ENCODE peak calls at places on chromosomes 4 and X, in ten cellular contexts. One of them, this sample, is unnamed.

GRCh38 chrX:129785160-129785947 is 5.6 kb downstream of the SASH3 start:
- DNase-seq in stimulated activated CD4-positive, alpha-beta T cell treated with anti-CD3 and anti-CD28 coated beads, Interleukin-4, amount 100 ng/mL, for 24 hours: no peak
- DNase-seq in choroid plexus epithelial cell: no peak
- DNase-seq in mucosa of descending colon: no peak
- DNase-seq in NK-92 treated with Interleukin-12 subunit alpha and Interleukin-12 subunit beta, amount 100 ng/mL, for 24 hours: no peak
- DNase-seq in B cell: no peak
- DNase-seq in KG1: no peak
- DNase-seq in activated CD4-positive, alpha-beta T cell treated with anti-CD3 and anti-CD28 coated beads for 36 hours: no peak
- DNase-seq in frontal cortex: no peak
- DNase-seq in upper lobe of right lung: no peak
- DNase-seq in this sample: no peak

GRCh38 chr4:5956285-5957021 is 61.8 kb downstream of the C4orf50 start:
- DNase-seq in stimulated activated CD4-positive, alpha-beta T cell treated with anti-CD3 and anti-CD28 coated beads, Interleukin-4, amount 100 ng/mL, for 24 hours: no peak
- DNase-seq in choroid plexus epithelial cell: no peak
- DNase-seq in mucosa of descending colon: no peak
- DNase-seq in NK-92 treated with Interleukin-12 subunit alpha and Interleukin-12 subunit beta, amount 100 ng/mL, for 24 hours: no peak
- DNase-seq in B cell: no peak
- DNase-seq in KG1: no peak
- DNase-seq in activated CD4-positive, alpha-beta T cell treated with anti-CD3 and anti-CD28 coated beads for 36 hours: no peak
- DNase-seq in frontal cortex: no peak
- DNase-seq in upper lobe of right lung: peak; percentile 66
- DNase-seq in this sample: no peak

GRCh38 chrX:39969099-39969825 is 128.5 kb downstream of the BCOR start:
- DNase-seq in stimulated activated CD4-positive, alpha-beta T cell treated with anti-CD3 and anti-CD28 coated beads, Interleukin-4, amount 100 ng/mL, for 24 hours: peak; percentile 5
- DNase-seq in choroid plexus epithelial cell: peak; percentile 16
- DNase-seq in mucosa of descending colon: no peak
- DNase-seq in NK-92 treated with Interleukin-12 subunit alpha and Interleukin-12 subunit beta, amount 100 ng/mL, for 24 hours: no peak
- DNase-seq in B cell: no peak
- DNase-seq in KG1: no peak
- DNase-seq in activated CD4-positive, alpha-beta T cell treated with anti-CD3 and anti-CD28 coated beads for 36 hours: peak; percentile 37
- DNase-seq in frontal cortex: no peak
- DNase-seq in upper lobe of right lung: no peak
- DNase-seq in this sample: no peak

GRCh38 chr4:129344058-129344457 is 248.1 kb downstream of the C4orf33 start:
- DNase-seq in stimulated activated CD4-positive, alpha-beta T cell treated with anti-CD3 and anti-CD28 coated beads, Interleukin-4, amount 100 ng/mL, for 24 hours: no peak
- DNase-seq in choroid plexus epithelial cell: peak; percentile 76
- DNase-seq in mucosa of descending colon: no peak
- DNase-seq in NK-92 treated with Interleukin-12 subunit alpha and Interleukin-12 subunit beta, amount 100 ng/mL, for 24 hours: peak; percentile 0
- DNase-seq in B cell: no peak
- DNase-seq in KG1: peak; percentile 8
- DNase-seq in activated CD4-positive, alpha-beta T cell treated with anti-CD3 and anti-CD28 coated beads for 36 hours: peak; percentile 16
- DNase-seq in frontal cortex: peak; percentile 5
- DNase-seq in upper lobe of right lung: no peak
- DNase-seq in this sample: no peak

GRCh38 chr4:140152015-140152703 is 1.8 kb downstream of the MAML3 start:
- DNase-seq in stimulated activated CD4-positive, alpha-beta T cell treated with anti-CD3 and anti-CD28 coated beads, Interleukin-4, amount 100 ng/mL, for 24 hours: peak; percentile 73
- DNase-seq in choroid plexus epithelial cell: no peak
- DNase-seq in mucosa of descending colon: peak; percentile 89
- DNase-seq in NK-92 treated with Interleukin-12 subunit alpha and Interleukin-12 subunit beta, amount 100 ng/mL, for 24 hours: peak; percentile 85
- DNase-seq in B cell: peak; percentile 72
- DNase-seq in KG1: peak; percentile 75
- DNase-seq in activated CD4-positive, alpha-beta T cell treated with anti-CD3 and anti-CD28 coated beads for 36 hours: peak; percentile 87
- DNase-seq in frontal cortex: peak; percentile 65
- DNase-seq in upper lobe of right lung: peak; percentile 92
- DNase-seq in this sample: peak; percentile 85

GRCh38 chr4:147843162-147843561 is 111.3 kb downstream of the ARHGAP10 start:
- DNase-seq in stimulated activated CD4-positive, alpha-beta T cell treated with anti-CD3 and anti-CD28 coated beads, Interleukin-4, amount 100 ng/mL, for 24 hours: no peak
- DNase-seq in choroid plexus epithelial cell: no peak
- DNase-seq in mucosa of descending colon: no peak
- DNase-seq in NK-92 treated with Interleukin-12 subunit alpha and Interleukin-12 subunit beta, amount 100 ng/mL, for 24 hours: no peak
- DNase-seq in B cell: no peak
- DNase-seq in KG1: no peak
- DNase-seq in activated CD4-positive, alpha-beta T cell treated with anti-CD3 and anti-CD28 coated beads for 36 hours: peak; percentile 29
- DNase-seq in frontal cortex: no peak
- DNase-seq in upper lobe of right lung: no peak
- DNase-seq in this sample: no peak

GRCh38 chr4:40310225-40310624 is 24.9 kb upstream of the CHRNA9 start:
- DNase-seq in stimulated activated CD4-positive, alpha-beta T cell treated with anti-CD3 and anti-CD28 coated beads, Interleukin-4, amount 100 ng/mL, for 24 hours: no peak
- DNase-seq in choroid plexus epithelial cell: no peak
- DNase-seq in mucosa of descending colon: no peak
- DNase-seq in NK-92 treated with Interleukin-12 subunit alpha and Interleukin-12 subunit beta, amount 100 ng/mL, for 24 hours: no peak
- DNase-seq in B cell: no peak
- DNase-seq in KG1: no peak
- DNase-seq in activated CD4-positive, alpha-beta T cell treated with anti-CD3 and anti-CD28 coated beads for 36 hours: no peak
- DNase-seq in frontal cortex: no peak
- DNase-seq in upper lobe of right lung: no peak
- DNase-seq in this sample: no peak

GRCh38 chr4:124135409-124135813 is 577.1 kb downstream of the ANKRD50 start:
- DNase-seq in stimulated activated CD4-positive, alpha-beta T cell treated with anti-CD3 and anti-CD28 coated beads, Interleukin-4, amount 100 ng/mL, for 24 hours: no peak
- DNase-seq in choroid plexus epithelial cell: peak; percentile 66
- DNase-seq in mucosa of descending colon: no peak
- DNase-seq in NK-92 treated with Interleukin-12 subunit alpha and Interleukin-12 subunit beta, amount 100 ng/mL, for 24 hours: no peak
- DNase-seq in B cell: no peak
- DNase-seq in KG1: no peak
- DNase-seq in activated CD4-positive, alpha-beta T cell treated with anti-CD3 and anti-CD28 coated beads for 36 hours: no peak
- DNase-seq in frontal cortex: no peak
- DNase-seq in upper lobe of right lung: no peak
- DNase-seq in this sample: no peak

GRCh38 chr4:72397314-72397713 is 171.7 kb downstream of the ADAMTS3 start:
- DNase-seq in stimulated activated CD4-positive, alpha-beta T cell treated with anti-CD3 and anti-CD28 coated beads, Interleukin-4, amount 100 ng/mL, for 24 hours: no peak
- DNase-seq in choroid plexus epithelial cell: peak; percentile 61
- DNase-seq in mucosa of descending colon: no peak
- DNase-seq in NK-92 treated with Interleukin-12 subunit alpha and Interleukin-12 subunit beta, amount 100 ng/mL, for 24 hours: no peak
- DNase-seq in B cell: no peak
- DNase-seq in KG1: no peak
- DNase-seq in activated CD4-positive, alpha-beta T cell treated with anti-CD3 and anti-CD28 coated beads for 36 hours: no peak
- DNase-seq in frontal cortex: no peak
- DNase-seq in upper lobe of right lung: peak; percentile 68
- DNase-seq in this sample: peak; percentile 39

GRCh38 chr4:112840061-112840460 is 203.1 kb downstream of the LARP7 start:
- DNase-seq in stimulated activated CD4-positive, alpha-beta T cell treated with anti-CD3 and anti-CD28 coated beads, Interleukin-4, amount 100 ng/mL, for 24 hours: no peak
- DNase-seq in choroid plexus epithelial cell: peak; percentile 6
- DNase-seq in mucosa of descending colon: no peak
- DNase-seq in NK-92 treated with Interleukin-12 subunit alpha and Interleukin-12 subunit beta, amount 100 ng/mL, for 24 hours: no peak
- DNase-seq in B cell: no peak
- DNase-seq in KG1: no peak
- DNase-seq in activated CD4-positive, alpha-beta T cell treated with anti-CD3 and anti-CD28 coated beads for 36 hours: no peak
- DNase-seq in frontal cortex: no peak
- DNase-seq in upper lobe of right lung: no peak
- DNase-seq in this sample: no peak

GRCh38 chr4:104716584-104716983 is 221.9 kb upstream of the CXXC4 start:
- DNase-seq in stimulated activated CD4-positive, alpha-beta T cell treated with anti-CD3 and anti-CD28 coated beads, Interleukin-4, amount 100 ng/mL, for 24 hours: no peak
- DNase-seq in choroid plexus epithelial cell: no peak
- DNase-seq in mucosa of descending colon: no peak
- DNase-seq in NK-92 treated with Interleukin-12 subunit alpha and Interleukin-12 subunit beta, amount 100 ng/mL, for 24 hours: no peak
- DNase-seq in B cell: no peak
- DNase-seq in KG1: no peak
- DNase-seq in activated CD4-positive, alpha-beta T cell treated with anti-CD3 and anti-CD28 coated beads for 36 hours: no peak
- DNase-seq in frontal cortex: no peak
- DNase-seq in upper lobe of right lung: no peak
- DNase-seq in this sample: no peak

GRCh38 chr4:185096032-185096653 is 46.9 kb upstream of the SLC25A4 start:
- DNase-seq in stimulated activated CD4-positive, alpha-beta T cell treated with anti-CD3 and anti-CD28 coated beads, Interleukin-4, amount 100 ng/mL, for 24 hours: peak; percentile 15
- DNase-seq in choroid plexus epithelial cell: peak; percentile 67
- DNase-seq in mucosa of descending colon: no peak
- DNase-seq in NK-92 treated with Interleukin-12 subunit alpha and Interleukin-12 subunit beta, amount 100 ng/mL, for 24 hours: no peak
- DNase-seq in B cell: no peak
- DNase-seq in KG1: no peak
- DNase-seq in activated CD4-positive, alpha-beta T cell treated with anti-CD3 and anti-CD28 coated beads for 36 hours: peak; percentile 41
- DNase-seq in frontal cortex: peak; percentile 43
- DNase-seq in upper lobe of right lung: no peak
- DNase-seq in this sample: no peak

GRCh38 chrX:76454456-76454927 is 27.0 kb downstream of the MAGEE1 start:
- DNase-seq in stimulated activated CD4-positive, alpha-beta T cell treated with anti-CD3 and anti-CD28 coated beads, Interleukin-4, amount 100 ng/mL, for 24 hours: peak; percentile 4
- DNase-seq in choroid plexus epithelial cell: peak; percentile 17
- DNase-seq in mucosa of descending colon: peak; percentile 8
- DNase-seq in NK-92 treated with Interleukin-12 subunit alpha and Interleukin-12 subunit beta, amount 100 ng/mL, for 24 hours: no peak
- DNase-seq in B cell: no peak
- DNase-seq in KG1: no peak
- DNase-seq in activated CD4-positive, alpha-beta T cell treated with anti-CD3 and anti-CD28 coated beads for 36 hours: no peak
- DNase-seq in frontal cortex: no peak
- DNase-seq in upper lobe of right lung: no peak
- DNase-seq in this sample: no peak

GRCh38 chrX:154805696-154806091 is 409 bp upstream of the MPP1 start:
- DNase-seq in stimulated activated CD4-positive, alpha-beta T cell treated with anti-CD3 and anti-CD28 coated beads, Interleukin-4, amount 100 ng/mL, for 24 hours: no peak
- DNase-seq in choroid plexus epithelial cell: peak; percentile 61
- DNase-seq in mucosa of descending colon: no peak
- DNase-seq in NK-92 treated with Interleukin-12 subunit alpha and Interleukin-12 subunit beta, amount 100 ng/mL, for 24 hours: no peak
- DNase-seq in B cell: no peak
- DNase-seq in KG1: no peak
- DNase-seq in activated CD4-positive, alpha-beta T cell treated with anti-CD3 and anti-CD28 coated beads for 36 hours: no peak
- DNase-seq in frontal cortex: no peak
- DNase-seq in upper lobe of right lung: no peak
- DNase-seq in this sample: no peak

GRCh38 chrX:44157858-44158257 is 184.7 kb upstream of the NDP start:
- DNase-seq in stimulated activated CD4-positive, alpha-beta T cell treated with anti-CD3 and anti-CD28 coated beads, Interleukin-4, amount 100 ng/mL, for 24 hours: no peak
- DNase-seq in choroid plexus epithelial cell: no peak
- DNase-seq in mucosa of descending colon: no peak
- DNase-seq in NK-92 treated with Interleukin-12 subunit alpha and Interleukin-12 subunit beta, amount 100 ng/mL, for 24 hours: no peak
- DNase-seq in B cell: no peak
- DNase-seq in KG1: no peak
- DNase-seq in activated CD4-positive, alpha-beta T cell treated with anti-CD3 and anti-CD28 coated beads for 36 hours: no peak
- DNase-seq in frontal cortex: no peak
- DNase-seq in upper lobe of right lung: no peak
- DNase-seq in this sample: no peak

GRCh38 chr4:183201331-183201730 is 102.3 kb downstream of the WWC2 start:
- DNase-seq in stimulated activated CD4-positive, alpha-beta T cell treated with anti-CD3 and anti-CD28 coated beads, Interleukin-4, amount 100 ng/mL, for 24 hours: no peak
- DNase-seq in choroid plexus epithelial cell: peak; percentile 74
- DNase-seq in mucosa of descending colon: no peak
- DNase-seq in NK-92 treated with Interleukin-12 subunit alpha and Interleukin-12 subunit beta, amount 100 ng/mL, for 24 hours: no peak
- DNase-seq in B cell: no peak
- DNase-seq in KG1: no peak
- DNase-seq in activated CD4-positive, alpha-beta T cell treated with anti-CD3 and anti-CD28 coated beads for 36 hours: no peak
- DNase-seq in frontal cortex: no peak
- DNase-seq in upper lobe of right lung: no peak
- DNase-seq in this sample: no peak

GRCh38 chr4:35789899-35790574 is 454.3 kb downstream of the ARAP2 start:
- DNase-seq in stimulated activated CD4-positive, alpha-beta T cell treated with anti-CD3 and anti-CD28 coated beads, Interleukin-4, amount 100 ng/mL, for 24 hours: no peak
- DNase-seq in choroid plexus epithelial cell: no peak
- DNase-seq in mucosa of descending colon: no peak
- DNase-seq in NK-92 treated with Interleukin-12 subunit alpha and Interleukin-12 subunit beta, amount 100 ng/mL, for 24 hours: no peak
- DNase-seq in B cell: no peak
- DNase-seq in KG1: no peak
- DNase-seq in activated CD4-positive, alpha-beta T cell treated with anti-CD3 and anti-CD28 coated beads for 36 hours: no peak
- DNase-seq in frontal cortex: no peak
- DNase-seq in upper lobe of right lung: no peak
- DNase-seq in this sample: no peak

GRCh38 chr4:4542824-4543485 is 1.1 kb upstream of the STX18 start:
- DNase-seq in stimulated activated CD4-positive, alpha-beta T cell treated with anti-CD3 and anti-CD28 coated beads, Interleukin-4, amount 100 ng/mL, for 24 hours: no peak
- DNase-seq in choroid plexus epithelial cell: no peak
- DNase-seq in mucosa of descending colon: no peak
- DNase-seq in NK-92 treated with Interleukin-12 subunit alpha and Interleukin-12 subunit beta, amount 100 ng/mL, for 24 hours: no peak
- DNase-seq in B cell: no peak
- DNase-seq in KG1: no peak
- DNase-seq in activated CD4-positive, alpha-beta T cell treated with anti-CD3 and anti-CD28 coated beads for 36 hours: no peak
- DNase-seq in frontal cortex: no peak
- DNase-seq in upper lobe of right lung: no peak
- DNase-seq in this sample: no peak

GRCh38 chr4:6332042-6332668 is 62.5 kb downstream of the WFS1 start:
- DNase-seq in stimulated activated CD4-positive, alpha-beta T cell treated with anti-CD3 and anti-CD28 coated beads, Interleukin-4, amount 100 ng/mL, for 24 hours: peak; percentile 28
- DNase-seq in choroid plexus epithelial cell: peak; percentile 50
- DNase-seq in mucosa of descending colon: no peak
- DNase-seq in NK-92 treated with Interleukin-12 subunit alpha and Interleukin-12 subunit beta, amount 100 ng/mL, for 24 hours: peak; percentile 23
- DNase-seq in B cell: no peak
- DNase-seq in KG1: no peak
- DNase-seq in activated CD4-positive, alpha-beta T cell treated with anti-CD3 and anti-CD28 coated beads for 36 hours: peak; percentile 53
- DNase-seq in frontal cortex: peak; percentile 53
- DNase-seq in upper lobe of right lung: no peak
- DNase-seq in this sample: no peak

GRCh38 chr4:168868044-168868855 is 141.8 kb downstream of the CBR4 start:
- DNase-seq in stimulated activated CD4-positive, alpha-beta T cell treated with anti-CD3 and anti-CD28 coated beads, Interleukin-4, amount 100 ng/mL, for 24 hours: no peak
- DNase-seq in choroid plexus epithelial cell: peak; percentile 88
- DNase-seq in mucosa of descending colon: no peak
- DNase-seq in NK-92 treated with Interleukin-12 subunit alpha and Interleukin-12 subunit beta, amount 100 ng/mL, for 24 hours: no peak
- DNase-seq in B cell: no peak
- DNase-seq in KG1: no peak
- DNase-seq in activated CD4-positive, alpha-beta T cell treated with anti-CD3 and anti-CD28 coated beads for 36 hours: peak; percentile 33
- DNase-seq in frontal cortex: no peak
- DNase-seq in upper lobe of right lung: no peak
- DNase-seq in this sample: no peak

GRCh38 chr4:123986268-123986798 is 589.7 kb downstream of the SPRY1 start:
- DNase-seq in stimulated activated CD4-positive, alpha-beta T cell treated with anti-CD3 and anti-CD28 coated beads, Interleukin-4, amount 100 ng/mL, for 24 hours: no peak
- DNase-seq in choroid plexus epithelial cell: peak; percentile 94
- DNase-seq in mucosa of descending colon: no peak
- DNase-seq in NK-92 treated with Interleukin-12 subunit alpha and Interleukin-12 subunit beta, amount 100 ng/mL, for 24 hours: no peak
- DNase-seq in B cell: no peak
- DNase-seq in KG1: no peak
- DNase-seq in activated CD4-positive, alpha-beta T cell treated with anti-CD3 and anti-CD28 coated beads for 36 hours: no peak
- DNase-seq in frontal cortex: no peak
- DNase-seq in upper lobe of right lung: no peak
- DNase-seq in this sample: peak; percentile 35

GRCh38 chrX:132636080-132636479 is 147.2 kb upstream of the MBNL3 start:
- DNase-seq in stimulated activated CD4-positive, alpha-beta T cell treated with anti-CD3 and anti-CD28 coated beads, Interleukin-4, amount 100 ng/mL, for 24 hours: no peak
- DNase-seq in choroid plexus epithelial cell: peak; percentile 16
- DNase-seq in mucosa of descending colon: no peak
- DNase-seq in NK-92 treated with Interleukin-12 subunit alpha and Interleukin-12 subunit beta, amount 100 ng/mL, for 24 hours: no peak
- DNase-seq in B cell: no peak
- DNase-seq in KG1: no peak
- DNase-seq in activated CD4-positive, alpha-beta T cell treated with anti-CD3 and anti-CD28 coated beads for 36 hours: no peak
- DNase-seq in frontal cortex: no peak
- DNase-seq in upper lobe of right lung: no peak
- DNase-seq in this sample: no peak

GRCh38 chrX:149505671-149506070 is 565 bp upstream of the IDS start:
- DNase-seq in stimulated activated CD4-positive, alpha-beta T cell treated with anti-CD3 and anti-CD28 coated beads, Interleukin-4, amount 100 ng/mL, for 24 hours: no peak
- DNase-seq in choroid plexus epithelial cell: no peak
- DNase-seq in mucosa of descending colon: no peak
- DNase-seq in NK-92 treated with Interleukin-12 subunit alpha and Interleukin-12 subunit beta, amount 100 ng/mL, for 24 hours: no peak
- DNase-seq in B cell: no peak
- DNase-seq in KG1: no peak
- DNase-seq in activated CD4-positive, alpha-beta T cell treated with anti-CD3 and anti-CD28 coated beads for 36 hours: no peak
- DNase-seq in frontal cortex: no peak
- DNase-seq in upper lobe of right lung: no peak
- DNase-seq in this sample: no peak

GRCh38 chr4:88610771-88611170 is 18.5 kb downstream of the HERC3 start:
- DNase-seq in stimulated activated CD4-positive, alpha-beta T cell treated with anti-CD3 and anti-CD28 coated beads, Interleukin-4, amount 100 ng/mL, for 24 hours: no peak
- DNase-seq in choroid plexus epithelial cell: no peak
- DNase-seq in mucosa of descending colon: no peak
- DNase-seq in NK-92 treated with Interleukin-12 subunit alpha and Interleukin-12 subunit beta, amount 100 ng/mL, for 24 hours: no peak
- DNase-seq in B cell: no peak
- DNase-seq in KG1: no peak
- DNase-seq in activated CD4-positive, alpha-beta T cell treated with anti-CD3 and anti-CD28 coated beads for 36 hours: no peak
- DNase-seq in frontal cortex: peak; percentile 33
- DNase-seq in upper lobe of right lung: no peak
- DNase-seq in this sample: peak; percentile 48

GRCh38 chr4:109557433-109557832 is 2.6 kb upstream of the MCUB start:
- DNase-seq in stimulated activated CD4-positive, alpha-beta T cell treated with anti-CD3 and anti-CD28 coated beads, Interleukin-4, amount 100 ng/mL, for 24 hours: no peak
- DNase-seq in choroid plexus epithelial cell: no peak
- DNase-seq in mucosa of descending colon: peak; percentile 25
- DNase-seq in NK-92 treated with Interleukin-12 subunit alpha and Interleukin-12 subunit beta, amount 100 ng/mL, for 24 hours: no peak
- DNase-seq in B cell: no peak
- DNase-seq in KG1: no peak
- DNase-seq in activated CD4-positive, alpha-beta T cell treated with anti-CD3 and anti-CD28 coated beads for 36 hours: no peak
- DNase-seq in frontal cortex: no peak
- DNase-seq in upper lobe of right lung: no peak
- DNase-seq in this sample: no peak

GRCh38 chr4:142097015-142097414 is 460.6 kb downstream of the IL15 start:
- DNase-seq in stimulated activated CD4-positive, alpha-beta T cell treated with anti-CD3 and anti-CD28 coated beads, Interleukin-4, amount 100 ng/mL, for 24 hours: no peak
- DNase-seq in choroid plexus epithelial cell: no peak
- DNase-seq in mucosa of descending colon: no peak
- DNase-seq in NK-92 treated with Interleukin-12 subunit alpha and Interleukin-12 subunit beta, amount 100 ng/mL, for 24 hours: no peak
- DNase-seq in B cell: no peak
- DNase-seq in KG1: no peak
- DNase-seq in activated CD4-positive, alpha-beta T cell treated with anti-CD3 and anti-CD28 coated beads for 36 hours: no peak
- DNase-seq in frontal cortex: no peak
- DNase-seq in upper lobe of right lung: no peak
- DNase-seq in this sample: no peak

GRCh38 chr4:13797061-13797460 is 169.5 kb upstream of the BOD1L1 start:
- DNase-seq in stimulated activated CD4-positive, alpha-beta T cell treated with anti-CD3 and anti-CD28 coated beads, Interleukin-4, amount 100 ng/mL, for 24 hours: no peak
- DNase-seq in choroid plexus epithelial cell: no peak
- DNase-seq in mucosa of descending colon: no peak
- DNase-seq in NK-92 treated with Interleukin-12 subunit alpha and Interleukin-12 subunit beta, amount 100 ng/mL, for 24 hours: no peak
- DNase-seq in B cell: no peak
- DNase-seq in KG1: no peak
- DNase-seq in activated CD4-positive, alpha-beta T cell treated with anti-CD3 and anti-CD28 coated beads for 36 hours: no peak
- DNase-seq in frontal cortex: no peak
- DNase-seq in upper lobe of right lung: no peak
- DNase-seq in this sample: no peak

GRCh38 chrX:100812216-100813158 is 7.7 kb upstream of the CSTF2 start:
- DNase-seq in stimulated activated CD4-positive, alpha-beta T cell treated with anti-CD3 and anti-CD28 coated beads, Interleukin-4, amount 100 ng/mL, for 24 hours: no peak
- DNase-seq in choroid plexus epithelial cell: peak; percentile 20
- DNase-seq in mucosa of descending colon: peak; percentile 53
- DNase-seq in NK-92 treated with Interleukin-12 subunit alpha and Interleukin-12 subunit beta, amount 100 ng/mL, for 24 hours: no peak
- DNase-seq in B cell: no peak
- DNase-seq in KG1: no peak
- DNase-seq in activated CD4-positive, alpha-beta T cell treated with anti-CD3 and anti-CD28 coated beads for 36 hours: no peak
- DNase-seq in frontal cortex: no peak
- DNase-seq in upper lobe of right lung: no peak
- DNase-seq in this sample: no peak